ENCODE peak calls at places on chromosomes 6 and 20, in seven cellular contexts. One of them, this sample, is unnamed.

GRCh38 chr6:51260003-51260402 is 441.3 kb downstream of the TFAP2B start:
- DNase-seq in GM12878: no peak
- DNase-seq in SK-N-SH: no peak
- DNase-seq in GM12892: no peak
- DNase-seq in K562: no peak
- DNase-seq in H1: no peak
- DNase-seq in HepG2: no peak
- DNase-seq in this sample: no peak

GRCh38 chr6:136115941-136116340 is 134.2 kb downstream of the MTFR2 start:
- DNase-seq in GM12878: no peak
- DNase-seq in SK-N-SH: no peak
- DNase-seq in GM12892: no peak
- DNase-seq in K562: no peak
- DNase-seq in H1: no peak
- DNase-seq in HepG2: no peak
- DNase-seq in this sample: no peak

GRCh38 chr6:37614059-37614940 is 83.4 kb downstream of the MDGA1 start:
- DNase-seq in GM12878: no peak
- DNase-seq in SK-N-SH: peak
- DNase-seq in GM12892: no peak
- DNase-seq in K562: peak
- DNase-seq in H1: no peak
- DNase-seq in HepG2: no peak
- DNase-seq in this sample: no peak

GRCh38 chr20:10524034-10524476 is 89.0 kb downstream of the SLX4IP start:
- DNase-seq in GM12878: no peak
- DNase-seq in SK-N-SH: no peak
- DNase-seq in GM12892: no peak
- DNase-seq in K562: no peak
- DNase-seq in H1: peak
- DNase-seq in HepG2: no peak
- DNase-seq in this sample: no peak

GRCh38 chr6:15363523-15364400 is 117.9 kb downstream of the JARID2 start:
- DNase-seq in GM12878: peak
- DNase-seq in SK-N-SH: peak
- DNase-seq in GM12892: no peak
- DNase-seq in K562: no peak
- DNase-seq in H1: no peak
- DNase-seq in HepG2: no peak
- DNase-seq in this sample: no peak

GRCh38 chr6:111793711-111794111 is 79.5 kb downstream of the FYN start:
- DNase-seq in GM12878: no peak
- DNase-seq in SK-N-SH: no peak
- DNase-seq in GM12892: no peak
- DNase-seq in K562: no peak
- DNase-seq in H1: no peak
- DNase-seq in HepG2: peak
- DNase-seq in this sample: no peak

GRCh38 chr6:137399949-137400443 is 94.2 kb downstream of the OLIG3 start:
- DNase-seq in GM12878: no peak
- DNase-seq in SK-N-SH: no peak
- DNase-seq in GM12892: no peak
- DNase-seq in K562: no peak
- DNase-seq in H1: no peak
- DNase-seq in HepG2: no peak
- DNase-seq in this sample: no peak

GRCh38 chr6:165805604-165806003 is 142.6 kb upstream of the PDE10A start:
- DNase-seq in GM12878: no peak
- DNase-seq in SK-N-SH: no peak
- DNase-seq in GM12892: no peak
- DNase-seq in K562: no peak
- DNase-seq in H1: peak
- DNase-seq in HepG2: no peak
- DNase-seq in this sample: no peak

GRCh38 chr6:42193491-42193894 is 1.3 kb downstream of the GUCA1B start:
- DNase-seq in GM12878: no peak
- DNase-seq in SK-N-SH: no peak
- DNase-seq in GM12892: no peak
- DNase-seq in K562: peak
- DNase-seq in H1: no peak
- DNase-seq in HepG2: no peak
- DNase-seq in this sample: no peak

GRCh38 chr20:22446613-22447447 is 137.5 kb downstream of the FOXA2 start:
- DNase-seq in GM12878: no peak
- DNase-seq in SK-N-SH: no peak
- DNase-seq in GM12892: no peak
- DNase-seq in K562: no peak
- DNase-seq in H1: no peak
- DNase-seq in HepG2: no peak
- DNase-seq in this sample: no peak

GRCh38 chr6:6775074-6775473 is 186.6 kb downstream of the LY86 start:
- DNase-seq in GM12878: no peak
- DNase-seq in SK-N-SH: no peak
- DNase-seq in GM12892: no peak
- DNase-seq in K562: no peak
- DNase-seq in H1: no peak
- DNase-seq in HepG2: no peak
- DNase-seq in this sample: no peak

GRCh38 chr6:38943964-38944363 is 104.6 kb upstream of the GLP1R start:
- DNase-seq in GM12878: no peak
- DNase-seq in SK-N-SH: no peak
- DNase-seq in GM12892: no peak
- DNase-seq in K562: no peak
- DNase-seq in H1: no peak
- DNase-seq in HepG2: no peak
- DNase-seq in this sample: no peak

GRCh38 chr6:116412270-116412669 is 41.5 kb downstream of the DSE start:
- DNase-seq in GM12878: no peak
- DNase-seq in SK-N-SH: no peak
- DNase-seq in GM12892: no peak
- DNase-seq in K562: no peak
- DNase-seq in H1: no peak
- DNase-seq in HepG2: no peak
- DNase-seq in this sample: no peak

GRCh38 chr6:169340395-169340794 is 86.7 kb upstream of the THBS2 start:
- DNase-seq in GM12878: no peak
- DNase-seq in SK-N-SH: peak
- DNase-seq in GM12892: no peak
- DNase-seq in K562: no peak
- DNase-seq in H1: no peak
- DNase-seq in HepG2: no peak
- DNase-seq in this sample: no peak

GRCh38 chr6:53014034-53014433 is 18.9 kb upstream of the GSTA4 start:
- DNase-seq in GM12878: no peak
- DNase-seq in SK-N-SH: no peak
- DNase-seq in GM12892: no peak
- DNase-seq in K562: no peak
- DNase-seq in H1: no peak
- DNase-seq in HepG2: no peak
- DNase-seq in this sample: no peak

GRCh38 chr20:10171864-10172751 is 46.5 kb upstream of the SNAP25 start:
- DNase-seq in GM12878: no peak
- DNase-seq in SK-N-SH: peak
- DNase-seq in GM12892: no peak
- DNase-seq in K562: no peak
- DNase-seq in H1: peak
- DNase-seq in HepG2: no peak
- DNase-seq in this sample: no peak

GRCh38 chr6:90144396-90144795 is 152.2 kb downstream of the BACH2 start:
- DNase-seq in GM12878: no peak
- DNase-seq in SK-N-SH: no peak
- DNase-seq in GM12892: no peak
- DNase-seq in K562: no peak
- DNase-seq in H1: no peak
- DNase-seq in HepG2: no peak
- DNase-seq in this sample: no peak

GRCh38 chr6:118882314-118882905 is 11.5 kb upstream of the ASF1A start:
- DNase-seq in GM12878: no peak
- DNase-seq in SK-N-SH: no peak
- DNase-seq in GM12892: no peak
- DNase-seq in K562: no peak
- DNase-seq in H1: no peak
- DNase-seq in HepG2: no peak
- DNase-seq in this sample: no peak

GRCh38 chr6:109420751-109421150 is 19.7 kb downstream of the PPIL6 start:
- DNase-seq in GM12878: no peak
- DNase-seq in SK-N-SH: no peak
- DNase-seq in GM12892: no peak
- DNase-seq in K562: no peak
- DNase-seq in H1: no peak
- DNase-seq in HepG2: no peak
- DNase-seq in this sample: no peak

GRCh38 chr20:18657575-18657974 is 69.7 kb downstream of the DTD1 start:
- DNase-seq in GM12878: no peak
- DNase-seq in SK-N-SH: no peak
- DNase-seq in GM12892: no peak
- DNase-seq in K562: no peak
- DNase-seq in H1: no peak
- DNase-seq in HepG2: no peak
- DNase-seq in this sample: no peak

GRCh38 chr6:9128970-9129369 is 693.6 kb upstream of the SLC35B3 start:
- DNase-seq in GM12878: no peak
- DNase-seq in SK-N-SH: no peak
- DNase-seq in GM12892: no peak
- DNase-seq in K562: no peak
- DNase-seq in H1: no peak
- DNase-seq in HepG2: no peak
- DNase-seq in this sample: no peak

GRCh38 chr6:9131201-9131600 is 695.9 kb upstream of the SLC35B3 start:
- DNase-seq in GM12878: no peak
- DNase-seq in SK-N-SH: no peak
- DNase-seq in GM12892: no peak
- DNase-seq in K562: no peak
- DNase-seq in H1: no peak
- DNase-seq in HepG2: no peak
- DNase-seq in this sample: no peak

GRCh38 chr6:9121551-9121950 is 686.2 kb upstream of the SLC35B3 start:
- DNase-seq in GM12878: no peak
- DNase-seq in SK-N-SH: no peak
- DNase-seq in GM12892: no peak
- DNase-seq in K562: no peak
- DNase-seq in H1: no peak
- DNase-seq in HepG2: no peak
- DNase-seq in this sample: no peak

GRCh38 chr6:9131616-9132015 is 696.3 kb upstream of the SLC35B3 start:
- DNase-seq in GM12878: no peak
- DNase-seq in SK-N-SH: no peak
- DNase-seq in GM12892: no peak
- DNase-seq in K562: no peak
- DNase-seq in H1: no peak
- DNase-seq in HepG2: no peak
- DNase-seq in this sample: no peak

DNA sequence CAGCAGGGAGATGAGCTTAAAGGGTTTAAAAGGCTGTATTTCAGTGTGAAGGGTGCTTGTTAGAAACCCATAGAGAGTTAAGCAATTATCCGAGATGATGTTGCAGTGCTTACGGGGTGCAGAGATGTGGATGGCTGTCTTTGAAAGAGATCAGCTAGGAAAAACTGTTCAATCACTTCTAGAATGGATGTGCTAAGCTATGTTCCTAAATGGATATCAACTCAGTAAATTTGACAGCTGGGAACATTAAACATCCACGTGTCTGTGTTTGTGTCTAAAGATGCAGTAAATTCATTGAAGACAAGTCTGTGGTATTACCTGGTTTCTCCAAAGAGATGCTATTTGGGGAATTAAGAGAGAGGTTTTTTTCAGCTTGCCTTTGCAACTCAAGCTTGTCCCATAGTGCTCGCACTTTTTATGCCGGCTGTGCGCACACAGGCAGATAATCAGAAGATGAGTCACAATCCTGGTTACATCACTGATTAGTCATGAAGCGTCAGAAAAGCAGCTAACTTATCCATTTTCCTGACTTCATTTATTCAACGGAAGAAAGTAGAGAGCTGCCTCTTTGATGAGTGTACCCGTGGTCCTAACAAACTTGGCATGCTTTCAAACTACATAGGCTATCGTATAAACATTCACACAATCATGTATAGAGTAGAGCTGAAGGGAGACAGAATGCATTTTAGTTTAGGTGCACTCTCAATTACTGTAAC is 691.7 kb upstream of the SLC35B3 start:
- DNase-seq in GM12878: no peak
- DNase-seq in SK-N-SH: no peak
- DNase-seq in GM12892: no peak
- DNase-seq in K562: no peak
- DNase-seq in H1: no peak
- DNase-seq in HepG2: no peak
- DNase-seq in this sample: no peak
- TF ChIP-seq TAF1 in GM12878: no peak
- TF ChIP-seq TAF1 in SK-N-SH: no peak
- TF ChIP-seq TAF1 in GM12892: no peak
- TF ChIP-seq TAF1 in K562: no peak
- TF ChIP-seq TAF1 in H1: no peak
- TF ChIP-seq TAF1 in HepG2: no peak
- TF ChIP-seq TAF1 in this sample: no peak

GRCh38 chr20:59650418-59650817 is 46.1 kb downstream of the PHACTR3 start:
- DNase-seq in GM12878: no peak
- DNase-seq in SK-N-SH: no peak
- DNase-seq in GM12892: no peak
- DNase-seq in K562: peak
- DNase-seq in H1: no peak
- DNase-seq in HepG2: no peak
- DNase-seq in this sample: no peak
- TF ChIP-seq TAF1 in GM12878: no peak
- TF ChIP-seq TAF1 in SK-N-SH: no peak
- TF ChIP-seq TAF1 in GM12892: no peak
- TF ChIP-seq TAF1 in K562: no peak
- TF ChIP-seq TAF1 in H1: no peak
- TF ChIP-seq TAF1 in HepG2: no peak
- TF ChIP-seq TAF1 in this sample: no peak

DNA sequence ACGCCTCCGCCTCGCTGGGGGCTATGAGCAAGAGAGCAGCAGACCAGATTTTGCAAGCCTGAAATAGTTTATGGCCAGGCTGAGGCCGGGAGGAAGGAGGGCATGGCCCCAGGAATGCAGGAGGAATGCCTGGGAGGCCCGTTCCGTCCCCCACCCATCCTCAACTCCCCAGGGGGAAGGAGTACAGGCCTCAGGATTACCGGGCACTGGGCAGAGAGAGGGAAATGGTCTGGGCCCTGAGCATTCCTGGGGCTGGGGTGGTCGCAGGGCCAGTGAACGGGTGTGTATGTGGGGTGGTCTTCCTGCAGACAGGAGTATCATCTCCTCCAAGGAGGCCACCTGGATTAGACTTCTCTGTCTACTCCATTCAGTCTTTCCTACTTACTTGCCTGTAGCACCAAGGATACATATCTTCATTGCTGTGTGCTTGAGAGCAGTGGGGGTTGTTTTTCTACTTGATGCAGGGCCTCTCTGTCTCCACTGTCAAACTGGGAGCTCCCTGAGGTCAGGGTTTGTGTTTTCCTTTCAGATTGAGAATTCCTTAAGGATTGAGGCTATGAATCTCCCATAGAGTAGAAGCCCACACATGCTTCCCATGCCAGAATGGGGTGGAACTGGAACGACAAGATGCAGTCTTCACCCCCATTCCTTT is 81.3 kb downstream of the VEGFA start:
- DNase-seq in GM12878: no peak
- DNase-seq in SK-N-SH: no peak
- DNase-seq in GM12892: no peak
- DNase-seq in K562: no peak
- DNase-seq in H1: no peak
- DNase-seq in HepG2: peak
- DNase-seq in this sample: no peak
- TF ChIP-seq TAF1 in GM12878: no peak
- TF ChIP-seq TAF1 in SK-N-SH: no peak
- TF ChIP-seq TAF1 in GM12892: no peak
- TF ChIP-seq TAF1 in K562: no peak
- TF ChIP-seq TAF1 in H1: no peak
- TF ChIP-seq TAF1 in HepG2: no peak
- TF ChIP-seq TAF1 in this sample: no peak

GRCh38 chr20:54324041-54324440 is 116.2 kb downstream of the PFDN4 start:
- DNase-seq in GM12878: no peak
- DNase-seq in SK-N-SH: no peak
- DNase-seq in GM12892: no peak
- DNase-seq in K562: no peak
- DNase-seq in H1: no peak
- DNase-seq in HepG2: no peak
- DNase-seq in this sample: no peak
- TF ChIP-seq TAF1 in GM12878: no peak
- TF ChIP-seq TAF1 in SK-N-SH: no peak
- TF ChIP-seq TAF1 in GM12892: no peak
- TF ChIP-seq TAF1 in K562: no peak
- TF ChIP-seq TAF1 in H1: no peak
- TF ChIP-seq TAF1 in HepG2: no peak
- TF ChIP-seq TAF1 in this sample: no peak